ENCODE peak calls at places on chromosomes 3 and 15, in ten cellular contexts. One of them, this sample, is unnamed.

GRCh38 chr3:157856078-157856939 is 249.9 kb downstream of the SHOX2 start:
- DNase-seq in upper lobe of left lung: no peak
- DNase-seq in uterus: no peak
- DNase-seq in sigmoid colon: no peak
- DNase-seq in A549: no peak
- DNase-seq in HepG2: no peak
- DNase-seq in stomach: no peak
- DNase-seq in IMR-90: no peak
- DNase-seq in heart left ventricle: no peak
- DNase-seq in Peyer's patch: no peak
- DNase-seq in this sample: no peak

GRCh38 chr3:179398574-179399249 is 51.2 kb downstream of the MFN1 start:
- DNase-seq in IMR-90: peak; percentile 71
- DNase-seq in stomach: no peak
- DNase-seq in HepG2: no peak
- DNase-seq in Peyer's patch: no peak
- DNase-seq in heart left ventricle: no peak
- DNase-seq in uterus: no peak
- DNase-seq in A549: no peak
- DNase-seq in upper lobe of left lung: no peak
- DNase-seq in sigmoid colon: no peak
- DNase-seq in this sample: no peak

GRCh38 chr15:99486371-99487336 is 79.1 kb upstream of the MEF2A start:
- DNase-seq in IMR-90: peak; percentile 60
- DNase-seq in Peyer's patch: no peak
- DNase-seq in A549: peak; percentile 55
- DNase-seq in uterus: peak; percentile 74
- DNase-seq in upper lobe of left lung: peak; percentile 80
- DNase-seq in stomach: peak; percentile 80
- DNase-seq in heart left ventricle: peak; percentile 93
- DNase-seq in HepG2: no peak
- DNase-seq in sigmoid colon: peak; percentile 88
- DNase-seq in this sample: no peak

GRCh38 chr3:51328206-51328605 is 56.9 kb upstream of the MANF start:
- DNase-seq in heart left ventricle: no peak
- DNase-seq in upper lobe of left lung: no peak
- DNase-seq in IMR-90: no peak
- DNase-seq in uterus: no peak
- DNase-seq in A549: no peak
- DNase-seq in Peyer's patch: no peak
- DNase-seq in stomach: no peak
- DNase-seq in sigmoid colon: no peak
- DNase-seq in HepG2: no peak
- DNase-seq in this sample: no peak

GRCh38 chr15:42313463-42313862 is 40.2 kb upstream of the TMEM87A start:
- DNase-seq in A549: no peak
- DNase-seq in Peyer's patch: no peak
- DNase-seq in sigmoid colon: no peak
- DNase-seq in heart left ventricle: no peak
- DNase-seq in stomach: no peak
- DNase-seq in HepG2: peak; percentile 24
- DNase-seq in IMR-90: no peak
- DNase-seq in uterus: no peak
- DNase-seq in upper lobe of left lung: no peak
- DNase-seq in this sample: no peak

GRCh38 chr15:73926191-73927002 is at the start of gene LOXL1:
- DNase-seq in uterus: peak; percentile 72
- DNase-seq in upper lobe of left lung: peak; percentile 53
- DNase-seq in heart left ventricle: peak; percentile 88
- DNase-seq in A549: no peak
- DNase-seq in sigmoid colon: peak; percentile 90
- DNase-seq in Peyer's patch: no peak
- DNase-seq in HepG2: peak; percentile 23
- DNase-seq in stomach: peak; percentile 70
- DNase-seq in IMR-90: peak; percentile 92
- DNase-seq in this sample: peak; percentile 50

GRCh38 chr3:171615742-171616141 is 155.5 kb upstream of the TNIK start:
- DNase-seq in IMR-90: peak; percentile 11
- DNase-seq in sigmoid colon: no peak
- DNase-seq in upper lobe of left lung: no peak
- DNase-seq in uterus: no peak
- DNase-seq in stomach: no peak
- DNase-seq in HepG2: no peak
- DNase-seq in A549: no peak
- DNase-seq in heart left ventricle: no peak
- DNase-seq in Peyer's patch: no peak
- DNase-seq in this sample: no peak

GRCh38 chr3:12471228-12471627 is 13.1 kb upstream of the TSEN2 start:
- DNase-seq in heart left ventricle: no peak
- DNase-seq in A549: peak; percentile 82
- DNase-seq in Peyer's patch: no peak
- DNase-seq in stomach: no peak
- DNase-seq in HepG2: peak; percentile 36
- DNase-seq in sigmoid colon: no peak
- DNase-seq in IMR-90: no peak
- DNase-seq in upper lobe of left lung: no peak
- DNase-seq in uterus: no peak
- DNase-seq in this sample: no peak

GRCh38 chr3:132730891-132731580 is 8.8 kb upstream of the NPHP3 start:
- DNase-seq in IMR-90: peak; percentile 57
- DNase-seq in upper lobe of left lung: no peak
- DNase-seq in uterus: no peak
- DNase-seq in A549: peak; percentile 39
- DNase-seq in heart left ventricle: peak; percentile 18
- DNase-seq in HepG2: peak; percentile 33
- DNase-seq in stomach: no peak
- DNase-seq in sigmoid colon: no peak
- DNase-seq in Peyer's patch: no peak
- DNase-seq in this sample: no peak

GRCh38 chr3:122406198-122406597 is 9.7 kb downstream of the WDR5B start:
- DNase-seq in heart left ventricle: no peak
- DNase-seq in IMR-90: no peak
- DNase-seq in HepG2: no peak
- DNase-seq in A549: no peak
- DNase-seq in upper lobe of left lung: no peak
- DNase-seq in uterus: no peak
- DNase-seq in Peyer's patch: no peak
- DNase-seq in sigmoid colon: no peak
- DNase-seq in stomach: no peak
- DNase-seq in this sample: no peak

GRCh38 chr15:93037341-93038063 is 51.5 kb downstream of the RGMA start:
- DNase-seq in IMR-90: no peak
- DNase-seq in A549: no peak
- DNase-seq in stomach: no peak
- DNase-seq in upper lobe of left lung: peak; percentile 70
- DNase-seq in HepG2: no peak
- DNase-seq in uterus: no peak
- DNase-seq in heart left ventricle: peak; percentile 78
- DNase-seq in Peyer's patch: no peak
- DNase-seq in sigmoid colon: peak; percentile 83
- DNase-seq in this sample: peak; percentile 67

GRCh38 chr3:184261270-184262165 is at the start of gene CAMK2N2:
- DNase-seq in stomach: peak; percentile 63
- DNase-seq in HepG2: peak; percentile 41
- DNase-seq in uterus: no peak
- DNase-seq in A549: peak; percentile 68
- DNase-seq in upper lobe of left lung: peak; percentile 58
- DNase-seq in sigmoid colon: no peak
- DNase-seq in heart left ventricle: peak; percentile 53
- DNase-seq in Peyer's patch: peak; percentile 22
- DNase-seq in IMR-90: peak; percentile 47
- DNase-seq in this sample: no peak
- TF ChIP-seq POLR2A in stomach: no peak
- TF ChIP-seq POLR2A in HepG2: no peak
- TF ChIP-seq POLR2A in uterus: no peak
- TF ChIP-seq POLR2A in A549: no peak
- TF ChIP-seq POLR2A in upper lobe of left lung: no peak
- TF ChIP-seq POLR2A in sigmoid colon: no peak
- TF ChIP-seq POLR2A in heart left ventricle: no peak
- TF ChIP-seq POLR2A in Peyer's patch: no peak
- TF ChIP-seq POLR2A in IMR-90: no peak
- TF ChIP-seq POLR2A in this sample: no peak

GRCh38 chr3:68121291-68121690 is 466.9 kb upstream of the SUCLG2 start:
- DNase-seq in upper lobe of left lung: no peak
- DNase-seq in HepG2: no peak
- DNase-seq in sigmoid colon: no peak
- DNase-seq in heart left ventricle: no peak
- DNase-seq in stomach: no peak
- DNase-seq in Peyer's patch: no peak
- DNase-seq in IMR-90: no peak
- DNase-seq in uterus: no peak
- DNase-seq in A549: no peak
- DNase-seq in this sample: no peak
- H3K27ac ChIP-seq in upper lobe of left lung: no peak overlapping the region
- H3K27ac ChIP-seq in HepG2: no peak overlapping the region
- H3K27ac ChIP-seq in sigmoid colon: no peak overlapping the region
- H3K27ac ChIP-seq in heart left ventricle: no peak overlapping the region
- H3K27ac ChIP-seq in stomach: no peak overlapping the region
- H3K27ac ChIP-seq in Peyer's patch: no peak overlapping the region
- H3K27ac ChIP-seq in IMR-90: no peak overlapping the region
- H3K27ac ChIP-seq in uterus: no peak overlapping the region
- H3K27ac ChIP-seq in A549: no peak overlapping the region
- H3K27ac ChIP-seq in this sample: no peak overlapping the region

GRCh38 chr3:134362670-134363380 is 11.4 kb downstream of the AMOTL2 start:
- DNase-seq in IMR-90: no peak
- DNase-seq in Peyer's patch: no peak
- DNase-seq in heart left ventricle: no peak
- DNase-seq in upper lobe of left lung: peak; percentile 9
- DNase-seq in uterus: no peak
- DNase-seq in stomach: no peak
- DNase-seq in A549: no peak
- DNase-seq in sigmoid colon: peak; percentile 60
- DNase-seq in HepG2: no peak
- DNase-seq in this sample: no peak
- H3K4me1 ChIP-seq in IMR-90: peaks cover 80% of the 10 kb centered on the region
- H3K4me1 ChIP-seq in Peyer's patch: peaks cover 15% of the 10 kb centered on the region
- H3K4me1 ChIP-seq in heart left ventricle: peaks cover 98% of the 10 kb centered on the region
- H3K4me1 ChIP-seq in upper lobe of left lung: peaks cover 99% of the 10 kb centered on the region
- H3K4me1 ChIP-seq in uterus: peaks cover 66% of the 10 kb centered on the region
- H3K4me1 ChIP-seq in stomach: peaks cover 97% of the 10 kb centered on the region
- H3K4me1 ChIP-seq in A549: peaks cover 97% of the 10 kb centered on the region
- H3K4me1 ChIP-seq in sigmoid colon: peaks cover 98% of the 10 kb centered on the region
- H3K4me1 ChIP-seq in HepG2: peaks cover 44% of the 10 kb centered on the region
- H3K4me1 ChIP-seq in this sample: peaks cover 100% of the 10 kb centered on the region

GRCh38 chr3:170062068-170062467 is 24.3 kb downstream of the GPR160 start:
- DNase-seq in stomach: no peak
- DNase-seq in sigmoid colon: no peak
- DNase-seq in heart left ventricle: no peak
- DNase-seq in IMR-90: no peak
- DNase-seq in HepG2: no peak
- DNase-seq in upper lobe of left lung: no peak
- DNase-seq in uterus: no peak
- DNase-seq in A549: no peak
- DNase-seq in Peyer's patch: no peak
- DNase-seq in this sample: no peak
- TF ChIP-seq POLR2A in stomach: no peak
- TF ChIP-seq POLR2A in sigmoid colon: no peak
- TF ChIP-seq POLR2A in heart left ventricle: no peak
- TF ChIP-seq POLR2A in IMR-90: no peak
- TF ChIP-seq POLR2A in HepG2: no peak
- TF ChIP-seq POLR2A in upper lobe of left lung: no peak
- TF ChIP-seq POLR2A in uterus: no peak
- TF ChIP-seq POLR2A in A549: no peak
- TF ChIP-seq POLR2A in Peyer's patch: no peak
- TF ChIP-seq POLR2A in this sample: no peak

GRCh38 chr15:37087050-37087691 is 13.2 kb downstream of the MEIS2 start:
- DNase-seq in A549: no peak
- DNase-seq in stomach: no peak
- DNase-seq in IMR-90: no peak
- DNase-seq in Peyer's patch: no peak
- DNase-seq in uterus: no peak
- DNase-seq in upper lobe of left lung: no peak
- DNase-seq in HepG2: no peak
- DNase-seq in heart left ventricle: no peak
- DNase-seq in sigmoid colon: no peak
- DNase-seq in this sample: no peak
- H3K27ac ChIP-seq in A549: no peak overlapping the region
- H3K27ac ChIP-seq in stomach: peak overlapping the region; percentile 34
- H3K27ac ChIP-seq in IMR-90: no peak overlapping the region
- H3K27ac ChIP-seq in Peyer's patch: no peak overlapping the region
- H3K27ac ChIP-seq in uterus: peak overlapping the region; percentile 97
- H3K27ac ChIP-seq in upper lobe of left lung: no peak overlapping the region
- H3K27ac ChIP-seq in HepG2: no peak overlapping the region
- H3K27ac ChIP-seq in heart left ventricle: no peak overlapping the region
- H3K27ac ChIP-seq in sigmoid colon: peak overlapping the region; percentile 97
- H3K27ac ChIP-seq in this sample: no peak overlapping the region